ENCODE peak calls at places on chromosomes 6 and 20, in seven cellular contexts. W, G, Q, S, M, L and U are unnamed samples.

GRCh38 chr6:142118926-142119325 is 13.8 kb upstream of the GJE1 start:
- DNase-seq in M (no peak), G (peak; percentile 4), S (no peak), L (peak; percentile 46), W (no peak), Q (no peak), U (no peak)

GRCh38 chr20:37901667-37902503 is 1.0 kb upstream of the VSTM2L start:
- DNase-seq in M (peak; percentile 53), S (peak; percentile 74), Q (peak; percentile 4), W (peak; percentile 63), G (peak; percentile 31), L (peak; percentile 81), U (peak; percentile 64)

GRCh38 chr6:48426636-48427035 is 315.6 kb upstream of the PTCHD4 start:
- DNase-seq in W (no peak), G (peak; percentile 16), Q (no peak), L (peak; percentile 68), M (peak; percentile 97), S (peak; percentile 40), U (peak; percentile 93)

GRCh38 chr6:139291813-139292619 is at the start of gene TXLNB:
- DNase-seq in W (no peak), L (peak; percentile 86), Q (peak; percentile 6), G (peak; percentile 65), M (peak; percentile 93), S (no peak), U (peak; percentile 85)

GRCh38 chr6:40708049-40708448 is 120.9 kb upstream of the LRFN2 start:
- DNase-seq in Q (no peak), L (no peak), W (no peak), G (no peak), S (no peak), M (no peak), U (no peak)

GRCh38 chr6:41560440-41561192 is 14.4 kb downstream of the FOXP4 start:
- DNase-seq in L (peak; percentile 63), S (no peak), M (peak; percentile 55), W (no peak), G (peak; percentile 22), Q (no peak), U (no peak)

GRCh38 chr6:32073066-32073465 is 34.9 kb downstream of the CYP21A2 start:
- DNase-seq in L (no peak), W (no peak), S (no peak), M (no peak), Q (no peak), G (no peak), U (no peak)

GRCh38 chr20:59955131-59955796 is 3.0 kb upstream of the CDH26 start:
- DNase-seq in L (peak; percentile 42), M (peak; percentile 27), W (no peak), S (peak; percentile 65), Q (peak; percentile 12), G (peak; percentile 9), U (no peak)

GRCh38 chr20:19688031-19688806 is 69.8 kb upstream of the RIN2 start:
- DNase-seq in W (peak; percentile 58), S (peak; percentile 92), G (peak; percentile 60), L (peak; percentile 94), M (peak; percentile 87), Q (peak; percentile 34), U (peak; percentile 82)

GRCh38 chr6:13513606-13514502 is 26.5 kb upstream of the GFOD1 start:
- DNase-seq in G (no peak), Q (no peak), L (no peak), W (no peak), S (no peak), M (no peak), U (peak; percentile 20)

GRCh38 chr20:53899351-53900167 is 170.8 kb downstream of the BCAS1 start:
- DNase-seq in S (peak; percentile 100), M (peak; percentile 93), Q (no peak), G (peak; percentile 47), L (peak; percentile 83), W (no peak), U (peak; percentile 91)

GRCh38 chr20:51696304-51697118 is 71.7 kb downstream of the ATP9A start:
- DNase-seq in G (peak; percentile 65), W (no peak), L (peak; percentile 11), Q (no peak), M (peak; percentile 50), S (peak; percentile 68), U (peak; percentile 32)

GRCh38 chr6:30556006-30556713 is at the start of gene GNL1:
- DNase-seq in S (peak; percentile 93), W (peak; percentile 97), Q (peak; percentile 95), M (peak; percentile 93), G (peak; percentile 88), L (peak; percentile 92), U (peak; percentile 83)

GRCh38 chr20:47727170-47727880 is 58.0 kb downstream of the SULF2 start:
- DNase-seq in S (no peak), W (peak; percentile 28), G (no peak), M (no peak), Q (no peak), L (no peak), U (no peak)

GRCh38 chr20:25274891-25275812 is 27.3 kb downstream of the PYGB start:
- DNase-seq in G (no peak), M (no peak), S (no peak), W (no peak), Q (no peak), L (no peak), U (no peak)

GRCh38 chr20:25539742-25540201 is 45.6 kb downstream of the NINL start:
- DNase-seq in Q (no peak), S (no peak), G (no peak), M (no peak), W (no peak), L (peak; percentile 59), U (no peak)

GRCh38 chr20:63293866-63294535 is 1.0 kb downstream of the COL20A1 start:
- DNase-seq in L (no peak), M (no peak), G (no peak), S (no peak), W (no peak), Q (no peak), U (no peak)

GRCh38 chr20:21017381-21018085 is 88.6 kb downstream of the LINC00237 start:
- DNase-seq in G (no peak), L (no peak), M (no peak), Q (no peak), W (no peak), S (no peak), U (no peak)

GRCh38 chr6:95768539-95768938 is 191.2 kb downstream of the MANEA start:
- DNase-seq in M (no peak), G (no peak), S (no peak), W (no peak), Q (no peak), L (no peak), U (no peak)

GRCh38 chr6:36544228-36544627 is 3.1 kb downstream of the STK38 start:
- DNase-seq in L (peak; percentile 78), S (peak; percentile 31), G (no peak), Q (no peak), W (no peak), M (no peak), U (no peak)

GRCh38 chr20:57627972-57628650 is 7.9 kb upstream of the ZBP1 start:
- DNase-seq in S (peak; percentile 51), W (no peak), M (no peak), L (peak; percentile 69), G (peak; percentile 86), Q (no peak), U (no peak)

GRCh38 chr6:79180082-79180481 is 54.4 kb downstream of the HMGN3 start:
- DNase-seq in L (no peak), M (no peak), Q (no peak), G (no peak), W (no peak), S (peak; percentile 17), U (no peak)

GRCh38 chr20:35135867-35136586 is 11.1 kb downstream of the EDEM2 start:
- DNase-seq in M (peak; percentile 83), L (peak; percentile 95), W (peak; percentile 39), S (no peak), G (peak; percentile 88), Q (no peak), U (peak; percentile 74)

GRCh38 chr6:156618600-156619205 is 158.5 kb upstream of the ARID1B start:
- DNase-seq in W (no peak), Q (no peak), S (no peak), L (no peak), M (no peak), G (no peak), U (no peak)

GRCh38 chr6:138944412-138944811 is 43.6 kb downstream of the REPS1 start:
- DNase-seq in L (peak; percentile 72), G (peak; percentile 31), M (peak; percentile 84), S (peak; percentile 66), Q (no peak), W (no peak), U (peak; percentile 77)

GRCh38 chr6:53986165-53986720 is 125.0 kb upstream of the MLIP start:
- DNase-seq in W (peak; percentile 22), S (peak; percentile 79), Q (peak; percentile 34), G (peak; percentile 75), M (peak; percentile 72), L (peak; percentile 73), U (peak; percentile 50)

GRCh38 chr6:117463762-117464665 is 18.5 kb upstream of the DCBLD1 start:
- DNase-seq in W (no peak), Q (no peak), M (peak; percentile 76), S (peak; percentile 73), G (peak; percentile 69), L (peak; percentile 85), U (peak; percentile 83)

GRCh38 chr6:30441171-30441570 is 48.1 kb upstream of the HLA-E start:
- DNase-seq in G (no peak), S (peak; percentile 34), L (no peak), W (no peak), Q (no peak), M (no peak), U (no peak)

GRCh38 chr6:139028242-139028657 is 295 bp upstream of the ABRACL start:
- DNase-seq in L (peak; percentile 72), W (peak; percentile 69), Q (no peak), G (no peak), M (no peak), S (no peak), U (no peak)

GRCh38 chr6:13733178-13733851 is 21.7 kb upstream of the RANBP9 start:
- DNase-seq in W (peak; percentile 30), S (peak; percentile 76), L (peak; percentile 92), Q (no peak), M (peak; percentile 44), G (no peak), U (peak; percentile 84)

GRCh38 chr6:83867043-83867442 is 7.6 kb downstream of the CYB5R4 start:
- DNase-seq in S (no peak), Q (no peak), M (no peak), G (no peak), W (no peak), L (no peak), U (no peak)
- H3K9ac ChIP-seq in S (peak overlapping the region; percentile 10), Q (no peak overlapping the region), M (no peak overlapping the region), G (no peak overlapping the region), W (no peak overlapping the region), L (peak overlapping the region; percentile 56), U (peak overlapping the region; percentile 56)

GRCh38 chr6:25050356-25050755 is 114.6 kb upstream of the RIPOR2 start:
- DNase-seq in M (peak; percentile 92), G (peak; percentile 90), Q (no peak), L (peak; percentile 65), W (peak; percentile 18), S (no peak), U (peak; percentile 90)
- H3K4me2 ChIP-seq in M (no peak overlapping the region), G (peak overlapping the region; percentile 69), Q (no peak overlapping the region), L (peak overlapping the region; percentile 4), W (no peak overlapping the region), S (no peak overlapping the region), U (peak overlapping the region; percentile 51)

GRCh38 chr6:4313044-4313686 is 177.8 kb upstream of the ECI2 start:
- DNase-seq in Q (peak; percentile 49), M (peak; percentile 95), S (peak; percentile 98), W (peak; percentile 71), G (peak; percentile 95), L (peak; percentile 98), U (peak; percentile 95)
- H3K9ac ChIP-seq in Q (peak overlapping the region; percentile 24), M (peak overlapping the region; percentile 90), S (peak overlapping the region; percentile 69), W (no peak overlapping the region), G (peak overlapping the region; percentile 49), L (peak overlapping the region; percentile 86), U (peak overlapping the region; percentile 70)

GRCh38 chr20:40323411-40323810 is 365.6 kb downstream of the MAFB start:
- DNase-seq in L (peak; percentile 17), Q (no peak), W (no peak), G (no peak), S (no peak), M (no peak), U (no peak)
- H3K4me2 ChIP-seq in L (no peak overlapping the region), Q (no peak overlapping the region), W (no peak overlapping the region), G (no peak overlapping the region), S (no peak overlapping the region), M (no peak overlapping the region), U (no peak overlapping the region)